ENCODE peak calls at places on chromosomes 1 and 21, in seven cellular contexts. A is GDM1, X is occipital lobe, K is psoas muscle, D is iPS-NIHi11, H is NCI-H1436, I is thoracic aorta. P is an unnamed sample.

GRCh38 chr21:15592271-15592860 is 137.4 kb upstream of the USP25 start:
- DNase-seq in D (peak), K (no peak), X (no peak), H (peak), I (no peak), A (peak), P (no peak)

GRCh38 chr1:226355679-226356583 is 47.0 kb upstream of the LIN9 start:
- DNase-seq in X (peak), I (no peak), A (no peak), H (peak), K (peak), D (no peak), P (no peak)

GRCh38 chr1:234533034-234533571 is 54.1 kb upstream of the TARBP1 start:
- DNase-seq in A (no peak), I (peak), H (no peak), K (peak), X (no peak), D (no peak), P (no peak)

GRCh38 chr1:202229376-202229775 is 35.8 kb downstream of the LGR6 start:
- DNase-seq in K (no peak), I (no peak), D (no peak), H (no peak), X (no peak), A (no peak), P (no peak)

GRCh38 chr1:182185822-182186756 is 124.6 kb upstream of the ZNF648 start:
- DNase-seq in D (peak), X (no peak), H (no peak), A (no peak), K (no peak), I (no peak), P (no peak)

GRCh38 chr1:26218906-26219494 is 15.0 kb upstream of the CEP85 start:
- DNase-seq in H (no peak), X (no peak), I (no peak), D (no peak), A (no peak), K (peak), P (no peak)

GRCh38 chr1:11058595-11059165 is 1.1 kb downstream of the SRM start:
- DNase-seq in D (no peak), H (no peak), A (no peak), X (no peak), K (peak), I (no peak), P (peak)

GRCh38 chr1:14392161-14392886 is 206.2 kb upstream of the KAZN start:
- DNase-seq in D (no peak), K (no peak), X (no peak), H (no peak), I (no peak), A (no peak), P (no peak)

P was measured in NCI-H2107.